ENCODE peak calls at places on chromosomes 2 and 18, in seven cellular contexts. V is pulmonary artery endothelial cell; A is ACHN; Z is central memory CD4-positive, alpha-beta T cell; T is NCI-H1694 treated with DMSO at 0.1 percent for 48 hours; C is activated naive CD4-positive, alpha-beta T cell treated with anti-CD3 and anti-CD28 coated beads, Interleukin-2, amount 10 ng/mL, durations not matched to agents 7 days and 5 days; D is fibroblast of lung. W is an unnamed sample.

GRCh38 chr2:96098900-96099590 is 17.3 kb downstream of the ADRA2B start:
- DNase-seq in V (no peak), A (no peak), Z (no peak), T (no peak), C (peak), D (no peak), W (no peak)

GRCh38 chr2:98552499-98553179 is 55.7 kb downstream of the COA5 start:
- DNase-seq in V (no peak), A (no peak), Z (no peak), T (no peak), C (no peak), D (no peak), W (no peak)

GRCh38 chr2:232473467-232473890 is 14.2 kb downstream of the ECEL1 start:
- DNase-seq in V (no peak), A (no peak), Z (no peak), T (peak), C (peak), D (peak), W (no peak)

GRCh38 chr18:23188391-23188790 is 53.1 kb downstream of the CABLES1 start:
- DNase-seq in V (no peak), A (no peak), Z (no peak), T (no peak), C (no peak), D (no peak), W (no peak)

GRCh38 chr2:228875152-228875875 is 395.8 kb downstream of the PID1 start:
- DNase-seq in V (no peak), A (no peak), Z (no peak), T (no peak), C (no peak), D (no peak), W (no peak)

GRCh38 chr2:233422050-233422639 is 67.9 kb downstream of the DGKD start:
- DNase-seq in V (no peak), A (no peak), Z (peak), T (no peak), C (peak), D (no peak), W (no peak)

GRCh38 chr2:147500819-147501395 is 343.9 kb upstream of the ACVR2A start:
- DNase-seq in V (no peak), A (no peak), Z (no peak), T (no peak), C (no peak), D (no peak), W (no peak)

GRCh38 chr2:71528221-71528620 is 74.9 kb downstream of the DYSF start:
- DNase-seq in V (no peak), A (no peak), Z (no peak), T (no peak), C (no peak), D (no peak), W (no peak)

GRCh38 chr2:78077637-78078036 is 555.5 kb upstream of the LRRTM4 start:
- DNase-seq in V (no peak), A (no peak), Z (no peak), T (no peak), C (no peak), D (no peak), W (no peak)

GRCh38 chr2:119821266-119821665 is 61.5 kb downstream of the PTPN4 start:
- DNase-seq in V (no peak), A (no peak), Z (no peak), T (no peak), C (no peak), D (no peak), W (no peak)

GRCh38 chr2:239368321-239368720 is 32.5 kb downstream of the HDAC4 start:
- DNase-seq in V (no peak), A (no peak), Z (no peak), T (no peak), C (no peak), D (no peak), W (no peak)

GRCh38 chr18:52748343-52748742 is 408.3 kb downstream of the DCC start:
- DNase-seq in V (no peak), A (no peak), Z (no peak), T (no peak), C (no peak), D (no peak), W (no peak)

GRCh38 chr18:30183766-30184165 is 858.8 kb downstream of the DSC3 start:
- DNase-seq in V (no peak), A (no peak), Z (no peak), T (no peak), C (no peak), D (no peak), W (no peak)

GRCh38 chr18:77619523-77619922 is 369.9 kb downstream of the GALR1 start:
- DNase-seq in V (no peak), A (no peak), Z (no peak), T (no peak), C (no peak), D (no peak), W (peak)

GRCh38 chr2:58664523-58665155 is 423.5 kb upstream of the FANCL start:
- DNase-seq in V (no peak), A (no peak), Z (no peak), T (no peak), C (no peak), D (no peak), W (no peak)

GRCh38 chr2:83081835-83082522 is 1377.1 kb downstream of the SUCLG1 start:
- DNase-seq in V (peak), A (no peak), Z (no peak), T (peak), C (no peak), D (peak), W (peak)

GRCh38 chr2:167480232-167480985 is 592.1 kb downstream of the XIRP2 start:
- DNase-seq in V (no peak), A (peak), Z (no peak), T (no peak), C (no peak), D (no peak), W (no peak)

GRCh38 chr2:203682688-203683130 is 23.7 kb upstream of the CD28 start:
- DNase-seq in V (peak), A (no peak), Z (no peak), T (no peak), C (no peak), D (peak), W (no peak)

GRCh38 chr2:177002983-177003382 is 209.6 kb upstream of the HNRNPA3 start:
- DNase-seq in V (no peak), A (no peak), Z (no peak), T (no peak), C (no peak), D (no peak), W (no peak)

GRCh38 chr2:20431772-20432171 is 15.1 kb upstream of the RHOB start:
- DNase-seq in V (no peak), A (no peak), Z (no peak), T (no peak), C (no peak), D (no peak), W (no peak)

GRCh38 chr18:51074605-51075004 is 44.6 kb downstream of the SMAD4 start:
- DNase-seq in V (no peak), A (no peak), Z (no peak), T (no peak), C (no peak), D (no peak), W (no peak)

GRCh38 chr2:61853086-61853847 is 593 bp downstream of the FAM161A start:
- DNase-seq in V (no peak), A (peak), Z (no peak), T (no peak), C (no peak), D (peak), W (peak)

GRCh38 chr18:75133721-75134645 is 75.0 kb downstream of the PTGR3 start:
- DNase-seq in V (no peak), A (no peak), Z (no peak), T (no peak), C (no peak), D (no peak), W (no peak)

GRCh38 chr2:241612156-241613017 is 24.6 kb downstream of the THAP4 start:
- DNase-seq in V (no peak), A (no peak), Z (no peak), T (peak), C (no peak), D (peak), W (no peak)

GRCh38 chr2:25215948-25216679 is 47.7 kb upstream of the POMC start:
- DNase-seq in V (no peak), A (no peak), Z (peak), T (no peak), C (peak), D (peak), W (no peak)

GRCh38 chr2:1511455-1511854 is 98.2 kb downstream of the TPO start:
- DNase-seq in V (no peak), A (no peak), Z (no peak), T (no peak), C (peak), D (no peak), W (no peak)

GRCh38 chr18:13501896-13502295 is 224.5 kb downstream of the FAM210A start:
- DNase-seq in V (no peak), A (peak), Z (peak), T (no peak), C (no peak), D (no peak), W (no peak)

GRCh38 chr18:21706386-21706865 is 1.9 kb upstream of the ABHD3 start:
- DNase-seq in V (no peak), A (no peak), Z (no peak), T (no peak), C (no peak), D (no peak), W (no peak)

GRCh38 chr2:18848641-18849040 is 259.3 kb upstream of the NT5C1B start:
- DNase-seq in V (no peak), A (peak), Z (no peak), T (no peak), C (no peak), D (no peak), W (no peak)

GRCh38 chr2:197296861-197297260 is 13.7 kb downstream of the ANKRD44 start:
- DNase-seq in V (no peak), A (no peak), Z (no peak), T (no peak), C (no peak), D (no peak), W (no peak)

GRCh38 chr18:54679318-54680149 is 88.5 kb downstream of the DYNAP start:
- DNase-seq in V (no peak), A (peak), Z (peak), T (peak), C (no peak), D (peak), W (peak)

GRCh38 chr2:241558532-241559488 is at the start of gene BOK:
- DNase-seq in V (peak), A (peak), Z (no peak), T (no peak), C (no peak), D (peak), W (no peak)

GRCh38 chr2:144379891-144380311 is 140.0 kb downstream of the ZEB2 start:
- DNase-seq in V (no peak), A (no peak), Z (no peak), T (peak), C (no peak), D (peak), W (peak)

GRCh38 chr2:40851661-40852060 is 399.8 kb upstream of the SLC8A1 start:
- DNase-seq in V (no peak), A (peak), Z (no peak), T (no peak), C (no peak), D (no peak), W (no peak)

GRCh38 chr2:179264238-179265081 is at the start of gene SESTD1:
- DNase-seq in V (no peak), A (peak), Z (peak), T (peak), C (peak), D (peak), W (no peak)

GRCh38 chr2:43239981-43240761 is 13.8 kb upstream of the ZFP36L2 start:
- DNase-seq in V (no peak), A (no peak), Z (no peak), T (no peak), C (no peak), D (no peak), W (no peak)

GRCh38 chr2:143000599-143000998 is 123.1 kb downstream of the KYNU start:
- DNase-seq in V (no peak), A (no peak), Z (no peak), T (no peak), C (no peak), D (no peak), W (no peak)